ENCODE peak calls at places on chromosome 13, in four cellular contexts. J is K562, K is GM12878, Q is H1. Y is an unnamed sample.

GRCh38 chr13:72696590-72696989 is 30.8 kb downstream of the MZT1 start:
- DNase-seq in J (no peak), K (no peak), Q (no peak), Y (no peak)

GRCh38 chr13:110108348-110109139 is 198.4 kb downstream of the COL4A1 start:
- DNase-seq in J (no peak), K (no peak), Q (peak; percentile 50), Y (peak; percentile 51)

GRCh38 chr13:106566682-106567420 is 1.1 kb downstream of the ARGLU1 start:
- DNase-seq in J (no peak), K (no peak), Q (no peak), Y (peak; percentile 32)

GRCh38 chr13:110425444-110425780 is 118.3 kb downstream of the COL4A2 start:
- DNase-seq in J (no peak), K (no peak), Q (no peak), Y (no peak)

GRCh38 chr13:30873519-30873918 is 32.6 kb upstream of the MEDAG start:
- DNase-seq in J (no peak), K (no peak), Q (no peak), Y (no peak)

GRCh38 chr13:43785681-43786471 is 896 bp downstream of the ENOX1 start:
- DNase-seq in J (peak; percentile 6), K (no peak), Q (no peak), Y (no peak)

GRCh38 chr13:24888291-24888931 is 124.4 kb downstream of the RNF17 start:
- DNase-seq in J (no peak), K (peak; percentile 45), Q (no peak), Y (no peak)

GRCh38 chr13:40502236-40502635 is 164.2 kb downstream of the FOXO1 start:
- DNase-seq in J (no peak), K (no peak), Q (no peak), Y (no peak)

GRCh38 chr13:26971990-26972888 is 199.4 kb downstream of the USP12 start:
- DNase-seq in J (peak; percentile 33), K (no peak), Q (peak; percentile 15), Y (peak; percentile 74)

GRCh38 chr13:109227344-109227940 is 558.9 kb downstream of the IRS2 start:
- DNase-seq in J (no peak), K (no peak), Q (no peak), Y (no peak)

GRCh38 chr13:21212138-21212775 is 35.8 kb downstream of the MRPL57 start:
- DNase-seq in J (no peak), K (no peak), Q (no peak), Y (no peak)

GRCh38 chr13:110421061-110421460 is 114.0 kb downstream of the COL4A2 start:
- DNase-seq in J (no peak), K (no peak), Q (no peak), Y (no peak)

GRCh38 chr13:27953671-27954405 is 15.3 kb downstream of the CDX2 start:
- DNase-seq in J (peak; percentile 58), K (no peak), Q (no peak), Y (peak; percentile 19)

GRCh38 chr13:106197506-106197905 is 338.0 kb downstream of the EFNB2 start:
- DNase-seq in J (no peak), K (no peak), Q (no peak), Y (no peak)

GRCh38 chr13:40228981-40229380 is 437.5 kb downstream of the FOXO1 start:
- DNase-seq in J (no peak), K (no peak), Q (no peak), Y (no peak)

GRCh38 chr13:64782459-64782858 is 2447.7 kb downstream of the PCDH9 start:
- DNase-seq in J (no peak), K (no peak), Q (no peak), Y (no peak)

GRCh38 chr13:28220166-28220565 is 81.8 kb downstream of the PAN3 start:
- DNase-seq in J (no peak), K (no peak), Q (no peak), Y (no peak)

GRCh38 chr13:20418953-20419352 is 106.7 kb downstream of the CRYL1 start:
- DNase-seq in J (no peak), K (no peak), Q (no peak), Y (no peak)

GRCh38 chr13:108200781-108201398 is 14.4 kb downstream of the LIG4 start:
- DNase-seq in J (no peak), K (no peak), Q (no peak), Y (no peak)

GRCh38 chr13:39783051-39783450 is 127.6 kb downstream of the COG6 start:
- DNase-seq in J (no peak), K (no peak), Q (no peak), Y (no peak)

GRCh38 chr13:113839536-113840204 is 24.2 kb downstream of the GAS6 start:
- DNase-seq in J (no peak), K (no peak), Q (no peak), Y (no peak)

GRCh38 chr13:73984949-73985691 is 149.1 kb downstream of the KLF12 start:
- DNase-seq in J (no peak), K (no peak), Q (no peak), Y (no peak)

GRCh38 chr13:89514534-89515312 is 1832.8 kb upstream of the MIR17HG start:
- DNase-seq in J (no peak), K (no peak), Q (peak; percentile 33), Y (peak; percentile 50)

GRCh38 chr13:51349016-51349415 is 9.5 kb downstream of the SERPINE3 start:
- DNase-seq in J (no peak), K (no peak), Q (no peak), Y (no peak)

GRCh38 chr13:30898721-30899188 is 7.3 kb upstream of the MEDAG start:
- DNase-seq in J (no peak), K (no peak), Q (no peak), Y (peak; percentile 72)

GRCh38 chr13:59172076-59172475 is 991.7 kb downstream of the DIAPH3 start:
- DNase-seq in J (no peak), K (no peak), Q (no peak), Y (no peak)

GRCh38 chr13:59166174-59166573 is 997.6 kb downstream of the DIAPH3 start:
- DNase-seq in J (no peak), K (no peak), Q (no peak), Y (no peak)
- TF ChIP-seq RFX5 in J (no peak), K (no peak), Q (no peak), Y (no peak)

DNA sequence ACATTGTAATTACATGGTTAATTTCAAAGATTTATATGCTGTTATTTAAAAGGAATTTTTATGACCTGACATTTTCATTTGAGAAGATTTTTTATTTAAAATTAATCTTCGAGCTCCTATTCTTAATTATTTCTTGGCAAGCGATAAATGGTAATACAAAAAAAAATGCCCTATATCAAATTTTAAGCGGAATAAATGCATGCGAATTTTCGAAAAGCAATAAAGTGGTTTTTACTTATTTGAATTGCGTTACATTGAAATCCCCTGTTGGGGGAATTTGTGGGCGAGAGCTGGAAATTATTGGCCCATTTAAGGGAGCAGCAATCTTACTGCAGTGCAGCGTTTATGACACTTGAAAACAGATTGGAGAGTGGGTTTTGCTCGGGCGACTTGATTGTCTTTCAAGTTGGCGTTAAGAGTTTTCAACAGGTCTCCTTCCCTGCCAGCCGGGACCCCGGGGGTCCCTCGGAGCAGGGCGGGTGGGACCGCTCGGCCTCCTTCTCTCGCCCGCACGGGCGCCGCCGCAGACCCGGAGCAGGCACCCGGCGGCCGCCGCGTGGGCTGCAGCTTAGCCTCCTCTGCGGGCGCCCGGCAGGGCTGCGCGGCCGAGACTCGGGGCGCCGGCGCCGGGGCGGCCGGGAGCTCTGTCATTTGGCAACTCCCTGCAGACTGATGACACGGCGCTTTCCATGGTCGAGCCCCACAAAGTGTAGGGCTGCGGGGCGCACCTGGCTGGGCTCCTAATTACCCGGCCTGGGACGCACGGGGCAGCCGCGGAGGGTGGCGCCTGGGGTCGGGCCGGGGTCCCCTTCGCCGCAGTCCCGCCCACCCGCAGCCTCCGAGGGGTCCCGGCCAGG is 255.1 kb upstream of the SOX21 start:
- DNase-seq in J (no peak), K (no peak), Q (no peak), Y (no peak)
- TF ChIP-seq HDAC6 in J (no peak), K (no peak), Q (no peak), Y (no peak)

DNA sequence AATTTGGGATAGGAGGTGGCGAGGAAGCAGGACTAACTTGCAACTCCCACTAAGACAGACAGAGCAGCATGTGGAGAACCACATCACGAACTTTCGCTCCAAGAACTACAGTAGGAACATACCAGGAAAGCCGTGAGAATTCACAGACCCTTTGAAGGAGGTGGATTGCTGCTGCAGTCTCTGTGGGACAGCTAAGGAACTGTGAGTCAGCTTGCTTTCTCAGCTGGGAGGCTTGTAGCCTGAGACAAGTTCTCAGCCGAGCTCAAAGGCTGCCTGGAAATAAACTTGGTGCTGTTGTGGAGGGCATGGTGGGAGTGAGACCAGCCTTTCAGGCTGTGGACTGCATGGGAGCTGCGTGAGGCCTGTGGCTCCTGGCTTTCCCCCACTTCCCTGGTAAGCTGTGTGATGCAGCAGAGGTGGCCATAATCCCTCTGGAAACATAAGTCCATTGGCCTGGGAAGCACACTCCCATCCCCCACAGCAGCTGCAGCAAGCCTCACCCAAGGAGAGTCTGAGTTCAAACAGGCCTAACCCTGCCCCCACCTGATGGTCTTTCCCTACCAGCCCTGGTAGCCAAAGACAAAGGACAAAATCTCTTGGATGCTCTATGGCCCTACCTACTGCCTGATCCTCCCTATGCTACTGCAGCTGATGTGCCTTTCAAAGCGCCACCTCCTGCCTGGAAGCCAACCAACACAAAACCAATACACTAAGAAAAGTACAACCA is 441.1 kb upstream of the HTR2A start:
- DNase-seq in J (no peak), K (no peak), Q (no peak), Y (no peak)
- TF ChIP-seq RFX5 in J (no peak), K (no peak), Q (no peak), Y (no peak)

DNA sequence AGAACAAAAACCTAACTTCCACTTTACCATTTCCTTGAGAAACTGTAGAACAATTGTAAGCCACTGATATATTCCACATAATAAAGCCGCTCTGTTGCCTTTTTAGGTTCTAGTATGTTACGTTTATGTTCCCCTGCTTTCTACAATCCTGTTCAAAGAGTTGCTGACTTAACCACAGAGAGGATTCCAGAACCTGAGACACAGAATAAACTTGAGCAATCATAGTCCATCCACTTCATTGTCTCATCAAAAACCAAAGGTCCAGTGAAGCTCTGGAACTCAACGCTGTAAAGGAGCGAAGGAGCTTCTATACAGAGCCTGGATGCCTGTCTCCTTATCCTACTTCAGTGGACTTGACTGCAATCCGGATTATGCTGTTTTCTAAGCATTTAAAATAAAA is 4.6 kb downstream of the STARD13 start:
- DNase-seq in J (no peak), K (no peak), Q (no peak), Y (no peak)
- TF ChIP-seq HDAC6 in J (no peak), K (no peak), Q (no peak), Y (no peak)

DNA sequence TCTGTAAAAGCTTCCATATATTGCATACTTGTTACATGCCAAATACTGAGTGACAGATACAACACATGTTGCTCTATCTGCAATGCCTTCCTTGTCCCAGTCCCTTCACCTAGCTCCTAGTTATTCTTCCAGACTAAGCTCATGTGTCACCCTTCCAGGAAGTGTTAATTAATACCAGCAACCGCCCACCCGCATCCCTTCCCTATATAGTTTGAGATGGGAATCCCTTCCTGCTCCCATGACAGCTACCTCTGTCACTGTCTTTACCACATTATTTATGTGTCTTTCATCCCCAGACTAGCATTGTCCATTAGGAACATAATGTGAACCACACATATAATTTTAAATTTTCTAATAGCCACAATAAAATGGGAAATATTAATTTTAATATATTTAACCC is 49.5 kb upstream of the FRY start:
- DNase-seq in J (no peak), K (no peak), Q (no peak), Y (no peak)
- TF ChIP-seq RFX5 in J (no peak), K (no peak), Q (no peak), Y (no peak)

GRCh38 chr13:82800391-82800790 is 1081.9 kb downstream of the SLITRK1 start:
- DNase-seq in J (no peak), K (no peak), Q (no peak), Y (no peak)
- TF ChIP-seq HDAC6 in J (no peak), K (no peak), Q (no peak), Y (no peak)